ENCODE peak calls at places on chromosomes 16 and 17, in nine cellular contexts. E is NCI-H69, O is amniotic stem cell, C is lung, U is M059J, L is GM12891, R is progenitor cell of endocrine pancreas, T is fibroblast of the aortic adventitia, Z is T-helper 1 cell. F is an unnamed sample.
A peak's percentile ranks its signal among the peaks of the same experiment; 100 is the strongest.

GRCh38 chr16:68644715-68645493 is at the start of gene CDH3:
- DNase-seq in E (peak; percentile 70), O (no peak), C (peak; percentile 65), U (peak; percentile 68), L (peak; percentile 28), R (peak; percentile 85), T (no peak), Z (peak; percentile 8), F (no peak)

GRCh38 chr17:66393038-66393437 is 90.6 kb downstream of the PRKCA start:
- DNase-seq in E (no peak), O (no peak), C (no peak), U (no peak), L (no peak), R (no peak), T (no peak), Z (no peak), F (no peak)

GRCh38 chr17:51527230-51527982 is 267.1 kb downstream of the UTP18 start:
- DNase-seq in E (no peak), O (no peak), C (peak; percentile 46), U (no peak), L (no peak), R (no peak), T (no peak), Z (no peak), F (no peak)

GRCh38 chr17:77645441-77646430 is 312.8 kb upstream of the TNRC6C start:
- DNase-seq in E (no peak), O (no peak), C (no peak), U (peak; percentile 69), L (no peak), R (no peak), T (no peak), Z (peak; percentile 25), F (peak; percentile 40)

GRCh38 chr16:49116873-49117272 is 164.8 kb downstream of the CBLN1 start:
- DNase-seq in E (no peak), O (no peak), C (no peak), U (peak; percentile 70), L (no peak), R (no peak), T (no peak), Z (no peak), F (no peak)

GRCh38 chr17:82867763-82868325 is 28.0 kb upstream of the ZNF750 start:
- DNase-seq in E (no peak), O (no peak), C (no peak), U (no peak), L (no peak), R (no peak), T (no peak), Z (no peak), F (no peak)

GRCh38 chr17:69779378-69780214 is 295.4 kb upstream of the KCNJ16 start:
- DNase-seq in E (no peak), O (no peak), C (no peak), U (no peak), L (no peak), R (no peak), T (peak; percentile 53), Z (no peak), F (no peak)

GRCh38 chr17:67245694-67246397 is 850 bp upstream of the HELZ start:
- DNase-seq in E (peak; percentile 65), O (no peak), C (peak; percentile 33), U (peak; percentile 40), L (peak; percentile 33), R (peak; percentile 85), T (no peak), Z (peak; percentile 44), F (peak; percentile 43)

GRCh38 chr16:47475786-47476185 is 14.7 kb downstream of the PHKB start:
- DNase-seq in E (no peak), O (no peak), C (no peak), U (peak; percentile 20), L (no peak), R (no peak), T (no peak), Z (no peak), F (no peak)

GRCh38 chr17:73412914-73413313 is 101.1 kb upstream of the CDC42EP4 start:
- DNase-seq in E (no peak), O (no peak), C (no peak), U (no peak), L (no peak), R (no peak), T (no peak), Z (no peak), F (no peak)

GRCh38 chr16:15482748-15483118 is 48.3 kb downstream of the BMERB1 start:
- DNase-seq in E (no peak), O (no peak), C (no peak), U (no peak), L (no peak), R (no peak), T (no peak), Z (no peak), F (no peak)

GRCh38 chr17:77581480-77581879 is 377.0 kb upstream of the TNRC6C start:
- DNase-seq in E (no peak), O (no peak), C (no peak), U (peak; percentile 85), L (no peak), R (no peak), T (peak; percentile 31), Z (no peak), F (no peak)

F was measured in SJSA1.